ENCODE peak calls at places on chromosomes 13 and 19, in six cellular contexts. I is A549, T is GM12878, S is upper lobe of left lung, K is breast epithelium, Q is astrocyte. F is an unnamed sample.

GRCh38 chr13:46748300-46748699 is 48.7 kb downstream of the ESD start:
- DNase-seq in Q (no peak), S (no peak), K (no peak), I (no peak), T (no peak), F (no peak)

GRCh38 chr19:19597809-19598306 is 20.6 kb downstream of the PBX4 start:
- DNase-seq in Q (no peak), S (no peak), T (peak; percentile 99), K (no peak), I (no peak), F (no peak)

GRCh38 chr13:113332615-113333014 is 31.3 kb downstream of the GRTP1 start:
- DNase-seq in T (no peak), K (no peak), S (no peak), I (no peak), Q (no peak), F (no peak)

GRCh38 chr19:49344516-49345423 is 9.6 kb downstream of the CD37 start:
- DNase-seq in Q (no peak), K (no peak), S (no peak), T (no peak), I (no peak), F (no peak)

GRCh38 chr13:99087954-99088491 is 110.2 kb upstream of the DOCK9 start:
- DNase-seq in Q (no peak), K (no peak), S (peak; percentile 45), I (no peak), T (no peak), F (no peak)

GRCh38 chr19:17340302-17340870 is 3.0 kb downstream of the GTPBP3 start:
- DNase-seq in I (peak; percentile 47), T (no peak), K (no peak), Q (no peak), S (no peak), F (no peak)

GRCh38 chr13:112883241-112883945 is 85.6 kb upstream of the MCF2L start:
- DNase-seq in S (no peak), I (no peak), Q (no peak), K (no peak), T (no peak), F (no peak)

GRCh38 chr19:27752530-27753184 is 1460.3 kb downstream of the UQCRFS1 start:
- DNase-seq in T (no peak), I (no peak), Q (no peak), K (no peak), S (no peak), F (no peak)

GRCh38 chr19:2337329-2337707 is 8.8 kb downstream of the SPPL2B start:
- DNase-seq in S (no peak), Q (peak; percentile 47), K (no peak), T (no peak), I (no peak), F (no peak)

GRCh38 chr13:46071590-46072249 is 19.2 kb upstream of the ZC3H13 start:
- DNase-seq in I (peak; percentile 4), Q (no peak), S (no peak), T (peak; percentile 70), K (no peak), F (no peak)

GRCh38 chr13:102620512-102620911 is 23.7 kb downstream of the TPP2 start:
- DNase-seq in S (no peak), K (no peak), I (no peak), Q (no peak), T (no peak), F (no peak)

DNA sequence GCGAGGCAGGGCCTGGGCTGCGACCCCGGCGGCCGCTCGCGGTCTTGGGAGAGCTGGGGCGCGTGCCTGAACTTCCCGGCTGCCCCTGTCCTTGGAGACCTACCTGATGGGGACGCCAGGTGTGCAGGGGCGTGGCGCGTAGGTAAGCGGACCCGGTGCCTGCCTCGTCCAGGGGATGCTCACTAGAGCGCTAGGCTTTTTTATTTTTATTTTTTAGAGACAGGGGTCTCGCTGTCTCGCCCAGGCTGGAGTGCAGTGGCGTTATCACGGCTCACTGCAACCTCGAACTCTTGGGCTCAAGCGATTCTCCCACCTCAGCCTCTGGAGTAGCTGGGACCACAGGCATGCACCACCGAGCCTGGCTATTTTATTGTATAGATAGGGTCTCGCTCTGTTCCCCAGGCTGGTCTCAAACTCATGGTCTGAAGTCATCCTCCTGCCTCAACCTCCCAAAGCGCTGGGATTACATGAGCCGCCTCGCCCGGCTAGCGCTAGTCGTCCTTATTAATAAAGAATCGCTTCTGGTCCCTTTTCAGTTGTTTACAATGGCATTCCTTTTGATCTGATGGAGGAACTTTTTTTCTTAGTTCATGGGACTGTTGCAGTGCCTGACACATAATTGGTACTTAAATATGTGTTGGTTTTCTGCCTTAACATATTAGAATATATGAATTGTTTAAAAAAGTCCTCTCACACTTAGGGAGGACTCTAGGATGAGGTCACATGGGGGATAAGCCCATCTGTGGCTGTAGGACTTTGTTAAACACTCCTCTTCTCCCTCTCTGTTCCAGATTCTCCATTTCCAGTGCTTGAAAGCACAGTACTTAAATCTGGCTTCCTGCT is 812 bp downstream of the DPY19L3 start:
- DNase-seq in S (no peak), I (no peak), T (no peak), Q (no peak), K (no peak), F (peak; percentile 23)
- H3K27ac ChIP-seq in S (peak overlapping the region; percentile 99), I (peak overlapping the region; percentile 94), T (peak overlapping the region; percentile 97), Q (peak overlapping the region; percentile 88), K (peak overlapping the region; percentile 98), F (no peak overlapping the region)

GRCh38 chr19:34678085-34678412 is 571 bp downstream of the ZNF302 start:
- DNase-seq in Q (no peak), T (no peak), K (no peak), I (no peak), S (no peak), F (no peak)

GRCh38 chr19:34675919-34676318 is 1.0 kb downstream of the SCGB2B2 start:
- DNase-seq in I (no peak), S (no peak), Q (no peak), T (no peak), K (no peak), F (no peak)

GRCh38 chr19:34677386-34678084 is at the start of gene ZNF302:
- DNase-seq in Q (peak; percentile 95), K (peak; percentile 95), S (peak; percentile 96), T (peak; percentile 85), I (peak; percentile 100), F (peak; percentile 89)

GRCh38 chr19:34678421-34678820 is 943 bp downstream of the ZNF302 start:
- DNase-seq in T (no peak), K (no peak), Q (no peak), I (no peak), S (no peak), F (no peak)

DNA sequence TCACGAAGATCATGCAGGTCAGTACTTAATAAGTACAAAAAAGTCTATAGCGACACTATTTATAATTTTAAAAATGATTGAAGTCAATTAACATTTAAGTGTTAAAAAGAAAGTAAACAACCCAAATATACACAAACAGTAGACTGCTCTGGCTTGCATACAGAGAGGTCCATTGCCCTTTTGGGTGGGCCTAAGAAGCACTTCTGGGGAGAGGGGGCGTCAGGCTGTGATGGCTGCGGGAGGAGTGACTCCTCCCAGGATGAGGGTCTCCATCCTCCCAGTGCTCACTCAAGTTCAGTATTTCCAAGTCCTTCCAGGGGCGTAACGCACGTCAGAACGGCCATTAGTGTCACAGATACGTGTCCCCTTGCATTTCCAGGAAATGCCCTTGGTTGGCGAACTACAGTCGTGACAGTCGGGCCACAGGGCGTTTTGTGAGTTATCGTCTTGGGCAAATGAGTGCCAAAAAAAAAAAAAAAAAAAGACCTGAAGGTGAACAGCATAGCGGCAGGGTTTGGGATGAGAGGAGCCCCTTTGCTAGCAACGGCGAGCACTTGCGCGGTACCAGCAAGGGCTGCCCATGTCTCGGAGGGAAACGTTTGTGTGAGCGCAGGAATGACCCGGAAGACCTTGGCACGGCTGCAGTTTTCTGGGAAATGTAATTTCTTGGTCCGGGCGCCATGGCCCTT is at the start of gene SCGB2B2:
- DNase-seq in T (peak; percentile 50), I (no peak), Q (no peak), K (no peak), S (peak; percentile 82), F (peak; percentile 91)
- TF ChIP-seq CTCF in T (no peak), I (no peak), Q (no peak), K (no peak), S (no peak), F (no peak)

GRCh38 chr13:30408319-30409101 is 13.8 kb upstream of the UBE2L5 start:
- DNase-seq in I (peak; percentile 91), S (peak; percentile 97), K (peak; percentile 95), Q (peak; percentile 77), T (no peak), F (peak; percentile 60)

GRCh38 chr13:30412351-30412750 is 9.9 kb upstream of the UBE2L5 start:
- DNase-seq in I (no peak), K (no peak), S (no peak), T (no peak), Q (no peak), F (no peak)

GRCh38 chr13:30413842-30414241 is 8.5 kb upstream of the UBE2L5 start:
- DNase-seq in K (no peak), T (no peak), Q (no peak), S (no peak), I (no peak), F (no peak)

GRCh38 chr13:30409911-30410704 is 12.2 kb upstream of the UBE2L5 start:
- DNase-seq in S (no peak), T (no peak), Q (peak; percentile 80), K (no peak), I (peak; percentile 16), F (peak; percentile 68)

GRCh38 chr13:30410705-30411125 is 11.6 kb upstream of the UBE2L5 start:
- DNase-seq in I (no peak), Q (peak; percentile 27), S (no peak), K (no peak), T (no peak), F (no peak)
- H3K4me1 ChIP-seq in I (peaks cover 16% of the 10 kb centered on the region), Q (peaks cover 9% of the 10 kb centered on the region), S (peaks cover 15% of the 10 kb centered on the region), K (no peaks in the 10 kb centered on the region), T (peaks cover 13% of the 10 kb centered on the region), F (peaks cover 13% of the 10 kb centered on the region)

GRCh38 chr19:44076325-44076724 is 4.4 kb downstream of the ZNF284 start:
- DNase-seq in S (no peak), K (no peak), T (no peak), I (no peak), Q (no peak), F (no peak)

GRCh38 chr19:44072543-44073401 is 813 bp downstream of the ZNF284 start:
- DNase-seq in K (no peak), T (no peak), Q (no peak), S (no peak), I (no peak), F (peak; percentile 56)

GRCh38 chr19:44066305-44066704 is 5.7 kb upstream of the ZNF284 start:
- DNase-seq in K (no peak), I (no peak), Q (no peak), S (no peak), T (no peak), F (no peak)

GRCh38 chr19:44069415-44069814 is 2.5 kb upstream of the ZNF284 start:
- DNase-seq in I (no peak), K (no peak), T (no peak), Q (no peak), S (no peak), F (no peak)

DNA sequence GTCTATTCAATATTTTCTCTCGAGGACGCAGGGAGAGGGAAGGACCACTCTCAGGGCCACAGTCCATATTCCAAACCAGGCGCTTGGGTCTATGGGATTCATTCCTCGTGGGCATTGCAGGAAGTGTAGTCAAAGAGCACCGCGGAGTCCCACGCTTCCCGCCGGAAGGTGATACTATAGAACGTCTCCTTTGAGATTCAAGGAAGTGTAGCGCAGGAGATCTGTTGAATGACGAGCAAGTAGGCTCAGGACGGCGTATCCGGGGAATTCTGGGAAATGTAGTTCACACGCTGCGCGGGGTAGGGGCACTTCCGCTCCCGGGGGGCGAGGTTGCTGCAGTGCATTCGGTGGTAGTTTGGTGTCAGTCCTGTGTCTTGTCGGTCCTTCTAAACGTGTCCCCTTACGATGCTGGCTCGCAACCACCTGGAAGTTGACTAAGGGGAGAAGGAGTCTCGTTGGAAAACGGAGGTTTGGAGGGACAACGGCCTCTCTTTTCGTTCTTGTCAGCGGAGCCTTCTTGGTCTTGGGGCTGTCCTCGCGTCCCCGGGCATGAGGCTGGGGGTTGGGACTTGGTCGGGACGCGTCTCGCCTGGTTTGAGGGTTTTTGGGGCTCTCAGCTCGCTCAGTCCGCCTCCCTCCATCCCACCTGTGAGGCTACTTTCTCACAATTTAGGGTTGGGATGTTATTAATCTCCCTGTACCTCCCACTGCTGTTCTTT is at the start of gene ZNF284:
- DNase-seq in S (peak; percentile 90), I (peak; percentile 95), Q (peak; percentile 88), T (peak; percentile 78), K (peak; percentile 73), F (peak; percentile 89)
- H3K27ac ChIP-seq in S (peak within 1 kb of the TSS; percentile 21), I (peak within 1 kb of the TSS; percentile 72), Q (peak within 1 kb of the TSS; percentile 6), T (peak within 1 kb of the TSS; percentile 36), K (peak within 1 kb of the TSS; percentile 79), F (peak within 1 kb of the TSS; percentile 48)